ENCODE peak calls at places on chromosomes 2 and 18, in nine cellular contexts. P is K562, V is IMR-90, Y is trophoblast cell, W is GM12878, E is adipocyte, J is HCT116, G is NT2/D1, T is neuronal stem cell. Q is an unnamed sample.

GRCh38 chr2:37570773-37571570 is 100.5 kb downstream of the CDC42EP3 start:
- DNase-seq in P (no peak), V (peak; percentile 93), Y (peak; percentile 86), W (peak; percentile 98), E (peak; percentile 77), J (no peak), G (no peak), T (no peak), Q (peak; percentile 96)

GRCh38 chr2:30655660-30656059 is 151.6 kb downstream of the CAPN13 start:
- DNase-seq in P (no peak), V (peak; percentile 82), Y (peak; percentile 82), W (no peak), E (no peak), J (no peak), G (no peak), T (no peak), Q (peak; percentile 93)

GRCh38 chr2:207385076-207385475 is 144.7 kb upstream of the CREB1 start:
- DNase-seq in P (no peak), V (no peak), Y (no peak), W (no peak), E (no peak), J (no peak), G (no peak), T (peak; percentile 40), Q (no peak)

GRCh38 chr18:47736376-47737140 is 193.9 kb downstream of the SMAD2 start:
- DNase-seq in P (no peak), V (no peak), Y (no peak), W (no peak), E (no peak), J (no peak), G (no peak), T (no peak), Q (no peak)

GRCh38 chr2:19579466-19579865 is 221.0 kb upstream of the OSR1 start:
- DNase-seq in P (no peak), V (no peak), Y (no peak), W (no peak), E (no peak), J (no peak), G (no peak), T (no peak), Q (no peak)

GRCh38 chr18:42338683-42339082 is 383.6 kb downstream of the PIK3C3 start:
- DNase-seq in P (no peak), V (no peak), Y (no peak), W (no peak), E (no peak), J (no peak), G (peak; percentile 11), T (no peak), Q (no peak)

GRCh38 chr2:226661789-226662545 is 137.7 kb downstream of the IRS1 start:
- DNase-seq in P (peak; percentile 16), V (peak; percentile 93), Y (peak; percentile 71), W (no peak), E (peak; percentile 73), J (peak; percentile 88), G (no peak), T (no peak), Q (peak; percentile 99)

GRCh38 chr2:5691659-5692529 is at the start of gene SOX11:
- DNase-seq in P (no peak), V (peak; percentile 95), Y (no peak), W (no peak), E (peak; percentile 99), J (no peak), G (peak; percentile 90), T (peak; percentile 96), Q (peak; percentile 87)

GRCh38 chr2:113888641-113889470 is 1.0 kb upstream of the ACTR3 start:
- DNase-seq in P (no peak), V (no peak), Y (no peak), W (no peak), E (no peak), J (no peak), G (peak; percentile 68), T (no peak), Q (no peak)

GRCh38 chr2:144452169-144453038 is 67.5 kb downstream of the ZEB2 start:
- DNase-seq in P (peak; percentile 64), V (peak; percentile 49), Y (no peak), W (no peak), E (peak; percentile 64), J (no peak), G (peak; percentile 55), T (peak; percentile 58), Q (peak; percentile 54)

DNA sequence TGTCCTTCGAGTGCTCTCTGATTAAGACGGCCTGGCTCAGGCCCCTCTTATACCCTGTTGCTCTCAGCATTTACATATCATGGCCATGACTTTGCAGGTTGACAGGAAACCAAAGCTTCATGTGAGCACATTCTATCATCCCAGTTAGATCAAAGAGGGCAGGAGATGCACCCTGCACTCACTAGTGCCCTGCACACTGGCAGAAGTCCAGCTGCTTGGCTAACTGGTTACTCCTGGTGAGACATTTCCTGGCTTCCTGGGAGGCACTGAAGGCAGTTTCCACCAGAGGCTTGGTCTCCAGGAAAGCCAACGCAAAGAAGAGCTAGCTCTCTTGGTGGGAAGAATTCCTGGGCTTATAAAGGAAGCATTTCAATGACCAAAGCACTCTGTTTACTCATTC is 66.3 kb downstream of the LIPG start:
- DNase-seq in P (no peak), V (no peak), Y (no peak), W (no peak), E (no peak), J (no peak), G (no peak), T (no peak), Q (no peak)
- H3K9ac ChIP-seq in P (no peak overlapping the region), V (no peak overlapping the region), Y (no peak overlapping the region), W (no peak overlapping the region), E (no peak overlapping the region), J (no peak overlapping the region), G (no peak overlapping the region), T (no peak overlapping the region), Q (no peak overlapping the region)

GRCh38 chr2:171405546-171405945 is 28.2 kb downstream of the METTL8 start:
- DNase-seq in P (no peak), V (no peak), Y (no peak), W (no peak), E (no peak), J (no peak), G (no peak), T (no peak), Q (no peak)
- H3K9ac ChIP-seq in P (no peak overlapping the region), V (no peak overlapping the region), Y (no peak overlapping the region), W (no peak overlapping the region), E (no peak overlapping the region), J (no peak overlapping the region), G (no peak overlapping the region), T (no peak overlapping the region), Q (no peak overlapping the region)

GRCh38 chr2:215728504-215729065 is 284.8 kb downstream of the MREG start:
- DNase-seq in P (no peak), V (peak; percentile 95), Y (no peak), W (peak; percentile 35), E (peak; percentile 92), J (no peak), G (no peak), T (no peak), Q (peak; percentile 99)

GRCh38 chr2:215726070-215726469 is 287.3 kb downstream of the MREG start:
- DNase-seq in P (no peak), V (no peak), Y (no peak), W (no peak), E (no peak), J (no peak), G (no peak), T (no peak), Q (no peak)

GRCh38 chr2:215731108-215731507 is 282.2 kb downstream of the MREG start:
- DNase-seq in P (no peak), V (no peak), Y (no peak), W (no peak), E (no peak), J (no peak), G (no peak), T (no peak), Q (no peak)

GRCh38 chr2:215729985-215730620 is 283.2 kb downstream of the MREG start:
- DNase-seq in P (no peak), V (peak; percentile 57), Y (peak; percentile 33), W (no peak), E (no peak), J (no peak), G (no peak), T (no peak), Q (peak; percentile 35)

DNA sequence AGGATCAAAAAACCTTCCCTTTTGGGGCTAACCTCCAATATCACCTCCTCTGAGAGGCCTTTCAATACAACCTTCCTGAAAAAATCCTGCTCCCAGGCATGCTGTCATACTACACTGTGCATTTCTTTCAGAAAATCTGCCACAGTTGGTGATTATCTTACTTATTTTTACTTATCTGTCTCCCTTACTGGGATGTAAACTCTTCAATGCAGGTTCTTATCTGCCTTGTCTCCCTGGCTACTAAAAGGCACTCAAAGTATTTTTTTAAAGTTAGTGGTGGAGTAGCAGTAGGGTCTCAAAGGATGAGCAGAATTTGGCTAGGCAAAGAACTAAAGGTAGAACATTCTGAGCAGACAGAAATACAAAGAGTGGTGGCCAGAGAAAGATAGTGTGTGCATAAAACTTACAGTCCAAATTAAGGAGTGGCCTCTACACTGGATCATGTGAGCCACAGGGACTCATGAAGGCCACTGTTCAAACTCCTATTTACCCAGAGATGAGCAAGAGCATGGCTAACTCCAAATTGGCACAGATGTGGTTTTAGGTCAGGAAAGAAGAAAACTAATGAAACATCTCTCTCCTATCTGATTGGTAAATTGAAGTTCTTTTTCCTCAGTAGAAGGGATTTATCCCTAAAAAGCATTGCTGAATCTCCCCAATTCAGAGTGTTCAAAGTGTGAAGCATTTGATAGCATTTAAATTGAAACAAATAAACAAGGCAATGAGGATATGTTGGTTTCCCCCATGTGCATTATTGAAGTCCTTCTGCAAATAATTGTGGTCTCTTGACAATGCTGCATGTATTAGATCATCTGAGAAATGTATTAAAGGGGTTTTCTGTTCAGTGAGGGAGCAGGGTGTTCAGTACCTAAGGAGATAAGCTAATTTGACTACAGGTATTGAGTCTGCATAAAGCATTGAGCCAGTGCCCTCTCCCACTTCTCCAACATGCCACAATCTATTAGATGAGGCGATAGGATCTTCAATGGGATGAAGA is 285.5 kb downstream of the MREG start:
- DNase-seq in P (no peak), V (peak; percentile 59), Y (no peak), W (no peak), E (peak; percentile 44), J (no peak), G (no peak), T (no peak), Q (peak; percentile 89)
- H3K9ac ChIP-seq in P (no peak overlapping the region), V (no peak overlapping the region), Y (no peak overlapping the region), W (no peak overlapping the region), E (peak overlapping the region; percentile 76), J (no peak overlapping the region), G (no peak overlapping the region), T (no peak overlapping the region), Q (peak overlapping the region; percentile 35)

GRCh38 chr18:57630002-57630758 is 8.5 kb upstream of the NARS1 start:
- DNase-seq in P (peak; percentile 87), V (peak; percentile 93), Y (peak; percentile 87), W (peak; percentile 65), E (peak; percentile 98), J (peak; percentile 89), G (peak; percentile 77), T (peak; percentile 82), Q (peak; percentile 90)

GRCh38 chr18:57630759-57631660 is 9.4 kb upstream of the NARS1 start:
- DNase-seq in P (no peak), V (no peak), Y (no peak), W (peak; percentile 44), E (no peak), J (no peak), G (no peak), T (no peak), Q (peak; percentile 18)

GRCh38 chr18:57627488-57627887 is 5.9 kb upstream of the NARS1 start:
- DNase-seq in P (no peak), V (peak; percentile 47), Y (peak; percentile 42), W (no peak), E (no peak), J (no peak), G (no peak), T (no peak), Q (peak; percentile 62)

GRCh38 chr18:57629399-57629798 is 7.8 kb upstream of the NARS1 start:
- DNase-seq in P (no peak), V (no peak), Y (no peak), W (no peak), E (no peak), J (no peak), G (no peak), T (no peak), Q (no peak)

GRCh38 chr18:57631697-57632096 is 10.1 kb upstream of the NARS1 start:
- DNase-seq in P (peak; percentile 41), V (no peak), Y (no peak), W (no peak), E (no peak), J (no peak), G (no peak), T (no peak), Q (no peak)
- H3K9ac ChIP-seq in P (no peak overlapping the region), V (no peak overlapping the region), Y (no peak overlapping the region), W (peak overlapping the region; percentile 44), E (no peak overlapping the region), J (no peak overlapping the region), G (no peak overlapping the region), T (no peak overlapping the region), Q (no peak overlapping the region)

Q was measured in astrocyte.